ENCODE peak calls at places on chromosomes 7 and 10, in ten cellular contexts. O is aorta; X is HCT116; H is CD4-positive, alpha-beta memory T cell; M is GM23248; A is lung; E is fibroblast of lung; C is CD8-positive, alpha-beta T cell; Q is cardiac muscle cell; F is neural progenitor cell. K is an unnamed sample.

GRCh38 chr10:114967071-114967470 is 29.1 kb downstream of the TRUB1 start:
- DNase-seq in O (no peak), X (no peak), C (no peak), Q (no peak), F (no peak), H (no peak), E (peak; percentile 67), M (no peak), A (no peak), K (no peak)

GRCh38 chr10:133173860-133174523 is 14.0 kb downstream of the KNDC1 start:
- DNase-seq in H (no peak), A (no peak), F (no peak), C (no peak), M (no peak), E (no peak), X (no peak), O (peak; percentile 55), Q (no peak), K (peak; percentile 36)

GRCh38 chr7:134742688-134743350 is 36.6 kb upstream of the CALD1 start:
- DNase-seq in C (no peak), M (peak; percentile 94), A (no peak), O (no peak), H (no peak), X (no peak), Q (no peak), F (no peak), E (peak; percentile 29), K (peak; percentile 85)

GRCh38 chr10:69638642-69639041 is 8.6 kb downstream of the FAM241B start:
- DNase-seq in C (no peak), H (no peak), E (no peak), Q (no peak), X (no peak), O (peak; percentile 35), A (no peak), M (no peak), F (no peak), K (no peak)

GRCh38 chr7:149209518-149210269 is 14.3 kb downstream of the ZNF282 start:
- DNase-seq in A (no peak), C (peak; percentile 45), Q (peak; percentile 29), E (peak; percentile 41), F (peak; percentile 72), O (no peak), M (peak; percentile 72), X (peak; percentile 40), H (peak; percentile 51), K (peak; percentile 75)

GRCh38 chr10:33460461-33461294 is 126.2 kb upstream of the NRP1 start:
- DNase-seq in O (peak; percentile 87), X (no peak), C (no peak), Q (peak; percentile 90), F (no peak), E (peak; percentile 64), H (no peak), M (peak; percentile 90), A (peak; percentile 45), K (no peak)

GRCh38 chr10:90751107-90751997 is 106.5 kb downstream of the HTR7 start:
- DNase-seq in O (no peak), F (peak; percentile 65), A (no peak), Q (peak; percentile 58), X (peak; percentile 45), M (peak; percentile 46), H (peak; percentile 19), E (peak; percentile 55), C (no peak), K (no peak)

GRCh38 chr10:6759961-6760360 is 179.9 kb upstream of the PRKCQ start:
- DNase-seq in H (no peak), Q (no peak), E (no peak), F (no peak), C (no peak), O (no peak), A (no peak), X (no peak), M (no peak), K (no peak)

GRCh38 chr7:16078076-16078952 is 343.0 kb downstream of the CRPPA start:
- DNase-seq in E (peak; percentile 80), A (no peak), O (no peak), X (peak; percentile 69), Q (peak; percentile 76), C (no peak), H (peak; percentile 18), M (peak; percentile 63), F (peak; percentile 64), K (no peak)

GRCh38 chr10:117254338-117254737 is 13.4 kb downstream of the SLC18A2 start:
- DNase-seq in O (peak; percentile 37), Q (no peak), H (no peak), E (no peak), A (no peak), F (no peak), X (no peak), C (no peak), M (no peak), K (no peak)

GRCh38 chr7:116525298-116525912 is 569 bp downstream of the CAV1 start:
- DNase-seq in F (peak; percentile 45), Q (no peak), M (peak; percentile 52), X (no peak), H (peak; percentile 16), A (peak; percentile 81), O (peak; percentile 81), C (peak; percentile 11), E (no peak), K (no peak)
- H3K27ac ChIP-seq in F (no peak overlapping the region), Q (no peak overlapping the region), M (peak overlapping the region; percentile 95), X (peak overlapping the region; percentile 100), H (no peak overlapping the region), A (peak overlapping the region; percentile 99), O (peak overlapping the region; percentile 87), C (no peak overlapping the region), E (peak overlapping the region; percentile 86), K (peak overlapping the region; percentile 81)

GRCh38 chr10:86360657-86361056 is 5.9 kb downstream of the GRID1 start:
- DNase-seq in X (no peak), C (no peak), H (no peak), Q (no peak), F (no peak), A (no peak), E (no peak), O (peak; percentile 22), M (no peak), K (no peak)

GRCh38 chr10:86362129-86362527 is 4.5 kb downstream of the GRID1 start:
- DNase-seq in X (no peak), Q (no peak), O (peak; percentile 27), H (no peak), C (no peak), F (no peak), E (no peak), M (no peak), A (no peak), K (no peak)

GRCh38 chr10:86359933-86360332 is 6.7 kb downstream of the GRID1 start:
- DNase-seq in H (no peak), X (no peak), A (no peak), F (no peak), O (no peak), E (no peak), M (no peak), C (no peak), Q (no peak), K (no peak)

GRCh38 chr10:86362566-86363183 is 3.9 kb downstream of the GRID1 start:
- DNase-seq in H (no peak), E (no peak), O (no peak), C (no peak), Q (no peak), F (no peak), M (no peak), A (no peak), X (no peak), K (no peak)

DNA sequence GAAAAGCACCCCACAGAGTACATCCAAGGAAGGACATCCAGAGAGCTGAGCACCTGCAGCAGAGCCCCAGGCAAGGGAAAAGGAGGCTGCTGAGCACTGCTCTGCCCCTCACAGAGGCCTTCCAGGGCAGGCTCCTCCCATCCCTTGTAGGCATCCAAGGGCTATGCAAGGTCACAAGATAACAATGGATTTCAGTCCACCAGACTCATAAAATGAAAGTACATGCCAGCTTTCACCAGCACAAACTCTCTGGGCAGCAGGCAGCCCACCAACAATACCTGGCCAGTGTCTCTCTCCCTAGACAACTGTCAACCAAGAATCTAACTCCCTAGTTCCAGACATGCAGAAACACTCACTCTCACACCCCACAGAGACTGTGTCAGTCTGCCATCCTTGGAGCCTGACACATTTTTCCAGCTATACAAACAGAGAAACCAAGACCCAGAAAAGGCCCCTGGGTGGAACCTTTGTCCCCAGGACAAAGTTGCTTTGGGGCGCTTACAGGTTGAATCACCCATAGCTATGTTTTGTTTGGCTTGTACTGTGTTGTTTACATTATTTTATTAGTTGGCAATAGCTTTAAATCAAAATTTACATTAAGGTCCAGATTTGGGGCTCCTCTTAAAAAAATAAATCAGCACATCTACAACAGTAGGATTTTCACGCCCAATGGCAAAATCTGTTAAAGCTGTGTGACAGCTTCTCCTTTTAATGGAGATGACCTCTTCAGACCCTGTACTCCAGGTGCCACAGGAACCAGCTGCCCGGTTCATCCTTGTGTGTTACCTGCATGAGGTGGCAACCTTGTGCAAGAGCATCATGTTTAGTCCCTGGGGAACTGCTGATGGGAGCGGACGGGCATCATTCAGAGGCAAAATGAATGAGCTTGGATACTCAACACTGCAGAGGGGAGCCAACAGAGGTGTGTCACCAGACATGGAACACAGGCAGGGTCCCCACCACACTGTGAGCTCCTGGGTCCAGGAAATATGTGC is 5.2 kb downstream of the GRID1 start:
- DNase-seq in A (no peak), Q (peak; percentile 73), H (no peak), O (peak; percentile 35), E (no peak), C (no peak), F (no peak), X (no peak), M (no peak), K (no peak)
- H3K27me3 ChIP-seq in A (no peaks in the 10 kb centered on the region), Q (peaks cover 43% of the 10 kb centered on the region), H (peaks cover 7% of the 10 kb centered on the region), O (no peaks in the 10 kb centered on the region), E (peaks cover 25% of the 10 kb centered on the region), C (no peaks in the 10 kb centered on the region), F (peaks cover 73% of the 10 kb centered on the region), X (no peaks in the 10 kb centered on the region), M (peaks cover 18% of the 10 kb centered on the region), K (peaks cover 15% of the 10 kb centered on the region)

DNA sequence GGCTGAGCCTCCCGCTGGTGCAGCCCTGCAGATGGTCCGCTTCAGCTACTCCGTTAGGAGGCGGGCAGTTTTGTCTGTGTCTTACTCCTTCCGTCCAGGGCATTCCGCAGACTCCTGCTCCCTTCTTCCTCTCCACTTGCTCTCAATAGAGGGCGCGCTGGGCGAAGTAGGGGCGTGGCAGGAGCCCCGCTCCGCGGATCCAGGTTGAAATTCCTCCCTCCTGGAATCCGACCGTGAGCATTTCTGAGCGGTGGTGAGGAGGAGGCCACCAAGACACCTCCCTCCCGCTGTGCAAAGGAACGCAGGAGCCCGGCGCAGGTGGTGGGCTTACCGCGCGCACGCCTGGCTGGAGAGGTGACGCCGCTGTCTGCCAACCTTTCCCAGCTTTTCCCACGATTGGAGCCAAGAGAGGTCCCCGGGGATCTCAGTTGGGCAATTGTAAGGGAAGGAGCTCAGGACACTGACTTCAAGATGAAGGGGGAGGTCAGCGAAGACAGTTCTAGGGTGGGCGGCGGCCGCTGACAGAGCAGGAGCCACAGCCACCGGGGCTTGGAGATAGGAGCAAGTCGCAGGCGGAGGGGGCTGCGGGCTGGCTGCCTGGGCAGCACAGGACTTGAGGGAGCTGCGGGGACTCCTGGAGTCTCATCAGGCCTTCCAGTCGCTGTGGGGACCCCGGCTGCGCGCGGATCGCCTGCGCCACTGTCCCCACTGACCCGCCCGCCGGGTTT is 1011.3 kb downstream of the XPNPEP1 start:
- DNase-seq in E (peak; percentile 54), H (no peak), A (peak; percentile 52), C (no peak), F (peak; percentile 93), X (no peak), Q (no peak), M (peak; percentile 87), O (peak; percentile 73), K (peak; percentile 80)
- H3K4me3 ChIP-seq in E (peak overlapping the region; percentile 52), H (no peak overlapping the region), A (no peak overlapping the region), C (no peak overlapping the region), F (peak overlapping the region; percentile 81), X (no peak overlapping the region), Q (no peak overlapping the region), M (peak overlapping the region; percentile 90), O (no peak overlapping the region), K (peak overlapping the region; percentile 44)

GRCh38 chr7:35003679-35004278 is 33.5 kb downstream of the DPY19L1 start:
- DNase-seq in X (peak; percentile 99), H (no peak), E (peak; percentile 85), F (no peak), O (no peak), A (peak; percentile 85), M (peak; percentile 88), Q (peak; percentile 53), C (no peak), K (peak; percentile 86)
- H3K27ac ChIP-seq in X (peak overlapping the region; percentile 99), H (no peak overlapping the region), E (peak overlapping the region; percentile 18), F (no peak overlapping the region), O (no peak overlapping the region), A (peak overlapping the region; percentile 51), M (peak overlapping the region; percentile 86), Q (peak overlapping the region; percentile 53), C (no peak overlapping the region), K (peak overlapping the region; percentile 66)

K was measured in SJSA1.